ENCODE peak calls at places on chromosomes 16 and 17, in eight cellular contexts. One of them, this sample, is unnamed.

GRCh38 chr17:61402978-61403845 is 3.6 kb downstream of the TBX2 start:
- DNase-seq in fibroblast of mammary gland: no peak
- DNase-seq in fibroblast of pulmonary artery: no peak
- DNase-seq in NCI-H2081: peak; percentile 59
- DNase-seq in Right ventricle myocardium superior: peak; percentile 53
- DNase-seq in CD8-positive, alpha-beta memory T cell: peak; percentile 43
- DNase-seq in thoracic aorta: no peak
- DNase-seq in astrocyte of the cerebellum: no peak
- DNase-seq in this sample: no peak

GRCh38 chr17:4837471-4838305 is 4.5 kb downstream of the MINK1 start:
- DNase-seq in fibroblast of mammary gland: no peak
- DNase-seq in fibroblast of pulmonary artery: no peak
- DNase-seq in NCI-H2081: no peak
- DNase-seq in Right ventricle myocardium superior: peak; percentile 54
- DNase-seq in CD8-positive, alpha-beta memory T cell: no peak
- DNase-seq in thoracic aorta: no peak
- DNase-seq in astrocyte of the cerebellum: no peak
- DNase-seq in this sample: peak; percentile 34

GRCh38 chr17:45172541-45173286 is 11.0 kb downstream of the HEXIM2 start:
- DNase-seq in fibroblast of mammary gland: peak; percentile 48
- DNase-seq in fibroblast of pulmonary artery: peak; percentile 61
- DNase-seq in NCI-H2081: no peak
- DNase-seq in Right ventricle myocardium superior: peak; percentile 72
- DNase-seq in CD8-positive, alpha-beta memory T cell: peak; percentile 33
- DNase-seq in thoracic aorta: peak; percentile 73
- DNase-seq in astrocyte of the cerebellum: no peak
- DNase-seq in this sample: peak; percentile 72

GRCh38 chr16:6958184-6958583 is 374.5 kb upstream of the RBFOX1 start:
- DNase-seq in fibroblast of mammary gland: no peak
- DNase-seq in fibroblast of pulmonary artery: no peak
- DNase-seq in NCI-H2081: no peak
- DNase-seq in Right ventricle myocardium superior: no peak
- DNase-seq in CD8-positive, alpha-beta memory T cell: no peak
- DNase-seq in thoracic aorta: no peak
- DNase-seq in astrocyte of the cerebellum: no peak
- DNase-seq in this sample: no peak

GRCh38 chr16:2831203-2831602 is 1.1 kb downstream of the ZG16B start:
- DNase-seq in fibroblast of mammary gland: no peak
- DNase-seq in fibroblast of pulmonary artery: no peak
- DNase-seq in NCI-H2081: no peak
- DNase-seq in Right ventricle myocardium superior: peak; percentile 39
- DNase-seq in CD8-positive, alpha-beta memory T cell: no peak
- DNase-seq in thoracic aorta: no peak
- DNase-seq in astrocyte of the cerebellum: no peak
- DNase-seq in this sample: no peak

GRCh38 chr16:4116328-4117249 is at the start of gene ADCY9:
- DNase-seq in fibroblast of mammary gland: peak; percentile 61
- DNase-seq in fibroblast of pulmonary artery: peak; percentile 75
- DNase-seq in NCI-H2081: peak; percentile 87
- DNase-seq in Right ventricle myocardium superior: peak; percentile 90
- DNase-seq in CD8-positive, alpha-beta memory T cell: peak; percentile 77
- DNase-seq in thoracic aorta: no peak
- DNase-seq in astrocyte of the cerebellum: no peak
- DNase-seq in this sample: no peak

GRCh38 chr16:88673685-88674398 is 11.0 kb upstream of the MVD start:
- DNase-seq in fibroblast of mammary gland: no peak
- DNase-seq in fibroblast of pulmonary artery: no peak
- DNase-seq in NCI-H2081: no peak
- DNase-seq in Right ventricle myocardium superior: peak; percentile 73
- DNase-seq in CD8-positive, alpha-beta memory T cell: no peak
- DNase-seq in thoracic aorta: no peak
- DNase-seq in astrocyte of the cerebellum: no peak
- DNase-seq in this sample: no peak

GRCh38 chr17:32993977-32994376 is 2.3 kb downstream of the SPACA3 start:
- DNase-seq in fibroblast of mammary gland: no peak
- DNase-seq in fibroblast of pulmonary artery: no peak
- DNase-seq in NCI-H2081: no peak
- DNase-seq in Right ventricle myocardium superior: no peak
- DNase-seq in CD8-positive, alpha-beta memory T cell: no peak
- DNase-seq in thoracic aorta: no peak
- DNase-seq in astrocyte of the cerebellum: no peak
- DNase-seq in this sample: no peak

GRCh38 chr17:372157-373152 is 19.8 kb upstream of the RPH3AL start:
- DNase-seq in fibroblast of mammary gland: no peak
- DNase-seq in fibroblast of pulmonary artery: no peak
- DNase-seq in NCI-H2081: no peak
- DNase-seq in Right ventricle myocardium superior: no peak
- DNase-seq in CD8-positive, alpha-beta memory T cell: no peak
- DNase-seq in thoracic aorta: no peak
- DNase-seq in astrocyte of the cerebellum: no peak
- DNase-seq in this sample: no peak

GRCh38 chr16:80024443-80024842 is 423.9 kb upstream of the MAF start:
- DNase-seq in fibroblast of mammary gland: no peak
- DNase-seq in fibroblast of pulmonary artery: no peak
- DNase-seq in NCI-H2081: no peak
- DNase-seq in Right ventricle myocardium superior: no peak
- DNase-seq in CD8-positive, alpha-beta memory T cell: no peak
- DNase-seq in thoracic aorta: no peak
- DNase-seq in astrocyte of the cerebellum: no peak
- DNase-seq in this sample: no peak

GRCh38 chr16:2969545-2970521 is 685 bp downstream of the PAQR4 start:
- DNase-seq in fibroblast of mammary gland: peak; percentile 60
- DNase-seq in fibroblast of pulmonary artery: peak; percentile 23
- DNase-seq in NCI-H2081: peak; percentile 62
- DNase-seq in Right ventricle myocardium superior: peak; percentile 80
- DNase-seq in CD8-positive, alpha-beta memory T cell: peak; percentile 53
- DNase-seq in thoracic aorta: no peak
- DNase-seq in astrocyte of the cerebellum: no peak
- DNase-seq in this sample: peak; percentile 63

GRCh38 chr17:2975469-2975958 is 87.9 kb downstream of the OR1D5 start:
- DNase-seq in fibroblast of mammary gland: peak; percentile 25
- DNase-seq in fibroblast of pulmonary artery: peak; percentile 65
- DNase-seq in NCI-H2081: peak; percentile 59
- DNase-seq in Right ventricle myocardium superior: no peak
- DNase-seq in CD8-positive, alpha-beta memory T cell: no peak
- DNase-seq in thoracic aorta: no peak
- DNase-seq in astrocyte of the cerebellum: no peak
- DNase-seq in this sample: no peak

GRCh38 chr17:4035081-4035680 is 70.9 kb upstream of the ATP2A3 start:
- DNase-seq in fibroblast of mammary gland: no peak
- DNase-seq in fibroblast of pulmonary artery: peak; percentile 2
- DNase-seq in NCI-H2081: no peak
- DNase-seq in Right ventricle myocardium superior: no peak
- DNase-seq in CD8-positive, alpha-beta memory T cell: no peak
- DNase-seq in thoracic aorta: no peak
- DNase-seq in astrocyte of the cerebellum: no peak
- DNase-seq in this sample: no peak

GRCh38 chr16:29877266-29877961 is 14.4 kb upstream of the CDIPT start:
- DNase-seq in fibroblast of mammary gland: peak; percentile 50
- DNase-seq in fibroblast of pulmonary artery: peak; percentile 36
- DNase-seq in NCI-H2081: no peak
- DNase-seq in Right ventricle myocardium superior: no peak
- DNase-seq in CD8-positive, alpha-beta memory T cell: peak; percentile 15
- DNase-seq in thoracic aorta: no peak
- DNase-seq in astrocyte of the cerebellum: no peak
- DNase-seq in this sample: no peak

GRCh38 chr16:69932691-69933392 is 18.3 kb upstream of the CLEC18A start:
- DNase-seq in fibroblast of mammary gland: no peak
- DNase-seq in fibroblast of pulmonary artery: no peak
- DNase-seq in NCI-H2081: no peak
- DNase-seq in Right ventricle myocardium superior: no peak
- DNase-seq in CD8-positive, alpha-beta memory T cell: no peak
- DNase-seq in thoracic aorta: no peak
- DNase-seq in astrocyte of the cerebellum: no peak
- DNase-seq in this sample: no peak

GRCh38 chr16:86826931-86827330 is 248.6 kb downstream of the FOXL1 start:
- DNase-seq in fibroblast of mammary gland: no peak
- DNase-seq in fibroblast of pulmonary artery: no peak
- DNase-seq in NCI-H2081: no peak
- DNase-seq in Right ventricle myocardium superior: no peak
- DNase-seq in CD8-positive, alpha-beta memory T cell: no peak
- DNase-seq in thoracic aorta: no peak
- DNase-seq in astrocyte of the cerebellum: no peak
- DNase-seq in this sample: no peak

This sample was measured in amygdala.